ENCODE peak calls at places on chromosomes 1 and 21, in six cellular contexts. O, A, S, V, E and I are unnamed samples.

GRCh38 chr1:196678510-196678884 is 26.7 kb downstream of the CFH start:
- DNase-seq in O (peak; percentile 9), A (no peak), S (no peak), V (no peak), E (no peak), I (peak; percentile 22)

GRCh38 chr1:33443067-33443704 is 12.3 kb upstream of the PHC2 start:
- DNase-seq in O (peak; percentile 25), A (no peak), S (no peak), V (no peak), E (no peak), I (peak; percentile 78)

GRCh38 chr1:223018534-223018933 is 124.5 kb downstream of the TLR5 start:
- DNase-seq in O (no peak), A (no peak), S (no peak), V (no peak), E (no peak), I (no peak)

GRCh38 chr1:206892351-206892984 is 4.8 kb upstream of the IL24 start:
- DNase-seq in O (no peak), A (no peak), S (no peak), V (no peak), E (no peak), I (peak; percentile 64)

GRCh38 chr21:42666023-42666747 is 12.8 kb downstream of the PDE9A start:
- DNase-seq in O (peak; percentile 41), A (no peak), S (no peak), V (no peak), E (no peak), I (peak; percentile 66)

GRCh38 chr1:78237364-78237916 is 191.7 kb downstream of the GIPC2 start:
- DNase-seq in O (no peak), A (no peak), S (no peak), V (no peak), E (no peak), I (no peak)

GRCh38 chr1:59952065-59952464 is 25.5 kb upstream of the CYP2J2 start:
- DNase-seq in O (no peak), A (no peak), S (no peak), V (no peak), E (no peak), I (no peak)

GRCh38 chr1:233005703-233006102 is 55.3 kb downstream of the NTPCR start:
- DNase-seq in O (peak; percentile 32), A (no peak), S (no peak), V (no peak), E (peak; percentile 26), I (no peak)

GRCh38 chr1:164163291-164163845 is 395.6 kb upstream of the PBX1 start:
- DNase-seq in O (no peak), A (no peak), S (no peak), V (no peak), E (no peak), I (no peak)

GRCh38 chr21:46060596-46061061 is 37.3 kb upstream of the COL6A2 start:
- DNase-seq in O (peak; percentile 90), A (no peak), S (peak; percentile 66), V (no peak), E (peak; percentile 88), I (peak; percentile 37)

GRCh38 chr1:207711285-207711684 is 40.6 kb upstream of the CD46 start:
- DNase-seq in O (peak; percentile 10), A (no peak), S (no peak), V (no peak), E (no peak), I (no peak)

GRCh38 chr1:43621861-43622260 is 28.1 kb upstream of the KDM4A start:
- DNase-seq in O (no peak), A (no peak), S (no peak), V (no peak), E (no peak), I (no peak)

GRCh38 chr1:162324391-162324790 is 52.3 kb downstream of the SPATA46 start:
- DNase-seq in O (no peak), A (no peak), S (no peak), V (no peak), E (no peak), I (peak; percentile 92)

GRCh38 chr1:216119600-216119999 is 303.6 kb downstream of the USH2A start:
- DNase-seq in O (peak; percentile 24), A (no peak), S (no peak), V (peak; percentile 10), E (no peak), I (peak; percentile 36)

GRCh38 chr1:198528376-198528775 is 12.1 kb downstream of the ATP6V1G3 start:
- DNase-seq in O (peak; percentile 11), A (no peak), S (no peak), V (no peak), E (no peak), I (peak; percentile 26)

GRCh38 chr1:54972436-54972835 is 8.0 kb upstream of the TMEM61 start:
- DNase-seq in O (peak; percentile 1), A (no peak), S (no peak), V (no peak), E (no peak), I (no peak)

GRCh38 chr1:198678901-198679329 is 40.1 kb downstream of the PTPRC start:
- DNase-seq in O (no peak), A (no peak), S (no peak), V (no peak), E (no peak), I (no peak)

GRCh38 chr1:110672001-110672752 is 2.6 kb downstream of the KCNA3 start:
- DNase-seq in O (peak; percentile 25), A (peak; percentile 65), S (no peak), V (no peak), E (no peak), I (no peak)

GRCh38 chr1:4380564-4381168 is 273.7 kb upstream of the AJAP1 start:
- DNase-seq in O (no peak), A (no peak), S (no peak), V (no peak), E (no peak), I (peak; percentile 48)

GRCh38 chr1:31587720-31588423 is 11.6 kb downstream of the TINAGL1 start:
- DNase-seq in O (peak; percentile 77), A (peak; percentile 19), S (no peak), V (no peak), E (peak; percentile 55), I (peak; percentile 32)

GRCh38 chr1:109395602-109396512 is 1.9 kb downstream of the SORT1 start:
- DNase-seq in O (peak; percentile 28), A (no peak), S (no peak), V (no peak), E (no peak), I (no peak)